ENCODE peak calls at places on chromosomes 5 and 9, in five cellular contexts. F, R, E, I and C are unnamed samples.

GRCh38 chr9:22111871-22112247 is 102.8 kb upstream of the CDKN2B start:
- DNase-seq in R (no peak), F (no peak), E (no peak), I (no peak), C (no peak)

GRCh38 chr5:40027395-40027794 is 602.6 kb upstream of the DAB2 start:
- DNase-seq in F (no peak), E (no peak), I (no peak), R (no peak), C (no peak)

GRCh38 chr9:37503736-37504135 is 18.0 kb downstream of the POLR1E start:
- DNase-seq in E (no peak), F (no peak), R (no peak), I (no peak), C (no peak)

GRCh38 chr9:126862461-126862830 is 2.0 kb downstream of the ZBTB34 start:
- DNase-seq in E (no peak), I (no peak), R (no peak), F (no peak), C (no peak)

GRCh38 chr5:122507045-122507444 is 195.0 kb downstream of the SNCAIP start:
- DNase-seq in R (no peak), E (no peak), I (no peak), F (no peak), C (no peak)

GRCh38 chr9:14373319-14373632 is 59.3 kb upstream of the NFIB start:
- DNase-seq in F (no peak), I (no peak), E (no peak), R (no peak), C (no peak)

GRCh38 chr5:176564002-176564401 is 14.9 kb downstream of the CDHR2 start:
- DNase-seq in F (no peak), R (no peak), I (no peak), E (no peak), C (no peak)

GRCh38 chr5:11407553-11408145 is 496.6 kb downstream of the CTNND2 start:
- DNase-seq in F (no peak), I (no peak), E (no peak), R (no peak), C (no peak)

GRCh38 chr9:107907715-107908114 is 418.1 kb upstream of the KLF4 start:
- DNase-seq in R (no peak), I (no peak), E (no peak), F (no peak), C (no peak)

GRCh38 chr9:70042461-70043215 is 1.0 kb upstream of the MAMDC2 start:
- DNase-seq in I (no peak), E (no peak), R (no peak), F (no peak), C (no peak)

GRCh38 chr5:52491071-52491828 is 296.5 kb upstream of the ITGA1 start:
- DNase-seq in I (no peak), R (no peak), F (peak; percentile 59), E (no peak), C (no peak)

GRCh38 chr5:38403407-38403806 is 145.0 kb downstream of the EGFLAM start:
- DNase-seq in E (no peak), F (no peak), I (no peak), R (no peak), C (no peak)

GRCh38 chr5:75824323-75824722 is 107.1 kb upstream of the POC5 start:
- DNase-seq in I (no peak), E (no peak), R (no peak), F (no peak), C (no peak)

GRCh38 chr5:154193636-154194035 is 3.1 kb downstream of the GALNT10 start:
- DNase-seq in E (no peak), I (no peak), F (no peak), R (no peak), C (no peak)

GRCh38 chr9:134375011-134375390 is 48.7 kb downstream of the RXRA start:
- DNase-seq in E (peak; percentile 82), R (no peak), F (no peak), I (no peak), C (no peak)

GRCh38 chr9:110255064-110255416 is 1.3 kb downstream of the TXN start:
- DNase-seq in I (no peak), F (no peak), R (no peak), E (no peak), C (no peak)

GRCh38 chr5:673837-674629 is 19.1 kb downstream of the TPPP start:
- DNase-seq in F (no peak), R (no peak), E (no peak), I (no peak), C (no peak)

GRCh38 chr5:158538506-158539074 is 561.1 kb downstream of the EBF1 start:
- DNase-seq in E (no peak), I (no peak), R (peak; percentile 44), F (no peak), C (no peak)

GRCh38 chr5:163880307-163880706 is 374.9 kb downstream of the MAT2B start:
- DNase-seq in R (no peak), F (no peak), E (no peak), I (no peak), C (no peak)

GRCh38 chr5:100840364-100840763 is 62.7 kb downstream of the ST8SIA4 start:
- DNase-seq in E (no peak), F (no peak), R (no peak), I (peak; percentile 5), C (no peak)

GRCh38 chr5:141902416-141902815 is 21.3 kb upstream of the DELE1 start:
- DNase-seq in E (no peak), R (no peak), I (no peak), F (no peak), C (no peak)

GRCh38 chr5:77356740-77357139 is 135.4 kb downstream of the WDR41 start:
- DNase-seq in R (peak; percentile 56), F (no peak), I (no peak), E (no peak), C (no peak)

GRCh38 chr9:117180896-117181456 is 233.9 kb downstream of the ASTN2 start:
- DNase-seq in R (no peak), F (no peak), I (no peak), E (no peak), C (no peak)

GRCh38 chr5:10689391-10690081 is 71.5 kb downstream of the DAP start:
- DNase-seq in I (no peak), F (no peak), E (no peak), R (no peak), C (peak; percentile 42)

GRCh38 chr5:33614039-33614438 is 173.3 kb downstream of the TARS1 start:
- DNase-seq in I (no peak), R (no peak), E (no peak), F (no peak), C (no peak)

GRCh38 chr5:99019812-99020697 is 91.2 kb upstream of the CHD1 start:
- DNase-seq in F (no peak), E (no peak), R (no peak), I (no peak), C (no peak)

GRCh38 chr9:78235296-78235770 is 542 bp upstream of the CEP78 start:
- DNase-seq in R (no peak), F (no peak), I (no peak), E (no peak), C (peak; percentile 17)

GRCh38 chr5:133331866-133332731 is 280.2 kb downstream of the FSTL4 start:
- DNase-seq in E (no peak), F (no peak), R (no peak), I (no peak), C (no peak)

GRCh38 chr5:150540042-150540441 is 32.1 kb downstream of the NDST1 start:
- DNase-seq in I (no peak), E (no peak), F (no peak), R (no peak), C (no peak)

GRCh38 chr5:143992461-143992860 is 178.0 kb downstream of the YIPF5 start:
- DNase-seq in R (no peak), E (no peak), I (no peak), F (no peak), C (no peak)

GRCh38 chr9:137041134-137041533 is 4.8 kb downstream of the NPDC1 start:
- DNase-seq in E (no peak), I (no peak), R (no peak), F (no peak), C (no peak)

GRCh38 chr9:108569624-108570023 is 286.2 kb downstream of the ACTL7B start:
- DNase-seq in E (no peak), I (no peak), F (no peak), R (no peak), C (no peak)

GRCh38 chr5:87069974-87070608 is 197.6 kb upstream of the RASA1 start:
- DNase-seq in E (no peak), F (no peak), I (no peak), R (peak; percentile 32), C (no peak)

GRCh38 chr5:60685028-60685427 is 14.9 kb downstream of the DEPDC1B start:
- DNase-seq in F (no peak), I (no peak), E (no peak), R (no peak), C (no peak)

GRCh38 chr5:65150599-65150998 is 331.1 kb downstream of the ADAMTS6 start:
- DNase-seq in R (no peak), E (no peak), I (no peak), F (no peak), C (no peak)

GRCh38 chr5:38796000-38796738 is 49.6 kb upstream of the OSMR start:
- DNase-seq in I (no peak), F (no peak), E (no peak), R (no peak), C (no peak)

GRCh38 chr9:103410059-103410458 is 414.9 kb downstream of the CYLC2 start:
- DNase-seq in I (no peak), F (no peak), R (no peak), E (no peak), C (no peak)